ENCODE peak calls at places on chromosome 3, in four cellular contexts. S is heart right ventricle, B is cardiac muscle cell, X is body of pancreas. C is an unnamed sample.

GRCh38 chr3:195900426-195901355 is 7.7 kb downstream of the TNK2 start:
- DNase-seq in S (peak), X (peak), B (no peak), C (peak)

GRCh38 chr3:68256635-68257034 is 602.2 kb upstream of the SUCLG2 start:
- DNase-seq in X (no peak), S (no peak), B (no peak), C (no peak)

GRCh38 chr3:40780341-40780800 is 255.6 kb downstream of the ZNF621 start:
- DNase-seq in B (no peak), S (peak), X (peak), C (peak)

GRCh38 chr3:34725774-34726173 is 913.6 kb upstream of the ARPP21 start:
- DNase-seq in B (peak), X (no peak), S (no peak), C (no peak)

GRCh38 chr3:71360694-71361093 is 222.8 kb downstream of the FOXP1 start:
- DNase-seq in X (no peak), B (no peak), S (no peak), C (no peak)

GRCh38 chr3:111311126-111311525 is 230.9 kb upstream of the CD96 start:
- DNase-seq in B (no peak), X (no peak), S (no peak), C (no peak)

GRCh38 chr3:8562081-8562595 is 60.5 kb downstream of the LMCD1 start:
- DNase-seq in S (no peak), B (no peak), X (no peak), C (no peak)

GRCh38 chr3:121629601-121630000 is 31.1 kb downstream of the HCLS1 start:
- DNase-seq in X (no peak), B (peak), S (no peak), C (no peak)

GRCh38 chr3:35492846-35493245 is 146.5 kb upstream of the ARPP21 start:
- DNase-seq in S (no peak), B (no peak), X (no peak), C (no peak)

GRCh38 chr3:56801151-56801596 is 575 bp downstream of the ARHGEF3 start:
- DNase-seq in X (peak), S (no peak), B (no peak), C (no peak)

GRCh38 chr3:106617276-106617675 is 748.5 kb upstream of the CBLB start:
- DNase-seq in B (no peak), X (no peak), S (no peak), C (no peak)

GRCh38 chr3:188571531-188572115 is 417.7 kb downstream of the LPP start:
- DNase-seq in S (no peak), X (no peak), B (no peak), C (no peak)

GRCh38 chr3:159028706-159029105 is 226.9 kb downstream of the MFSD1 start:
- DNase-seq in S (no peak), X (no peak), B (no peak), C (no peak)

GRCh38 chr3:137709011-137709601 is 55.0 kb upstream of the SOX14 start:
- DNase-seq in B (peak), X (peak), S (no peak), C (no peak)

GRCh38 chr3:44056446-44057240 is 185.0 kb upstream of the TOPAZ1 start:
- DNase-seq in B (no peak), S (no peak), X (no peak), C (no peak)

GRCh38 chr3:42071720-42072582 is 19.2 kb upstream of the TRAK1 start:
- DNase-seq in S (peak), X (peak), B (peak), C (peak)

GRCh38 chr3:117898722-117899121 is 1135.9 kb downstream of the IGSF11 start:
- DNase-seq in S (no peak), B (no peak), X (peak), C (no peak)

GRCh38 chr3:142735462-142735861 is 11.6 kb downstream of the TRPC1 start:
- DNase-seq in B (no peak), S (no peak), X (no peak), C (no peak)

GRCh38 chr3:16085884-16086608 is 88.4 kb upstream of the GALNT15 start:
- DNase-seq in B (no peak), S (peak), X (peak), C (peak)

GRCh38 chr3:197083486-197083885 is 53.9 kb upstream of the MELTF start:
- DNase-seq in S (no peak), B (no peak), X (peak), C (no peak)

GRCh38 chr3:188788621-188789081 is 383.1 kb upstream of the TPRG1 start:
- DNase-seq in S (no peak), X (peak), B (no peak), C (no peak)

GRCh38 chr3:53729130-53729529 is 117.1 kb downstream of the CHDH start:
- DNase-seq in X (no peak), B (no peak), S (no peak), C (no peak)

GRCh38 chr3:42055291-42055690 is 35.9 kb upstream of the TRAK1 start:
- DNase-seq in S (no peak), X (no peak), B (no peak), C (no peak)

GRCh38 chr3:117790256-117790987 is 1080.8 kb downstream of the TUSC7 start:
- DNase-seq in X (no peak), B (no peak), S (no peak), C (no peak)

GRCh38 chr3:126083511-126083912 is 412 bp downstream of the SLC41A3 start:
- DNase-seq in B (peak), S (no peak), X (peak), C (no peak)

GRCh38 chr3:110664148-110664547 is 407.5 kb upstream of the NECTIN3 start:
- DNase-seq in S (no peak), B (no peak), X (peak), C (no peak)

GRCh38 chr3:99862208-99862607 is 44.5 kb downstream of the CMSS1 start:
- DNase-seq in X (no peak), B (no peak), S (no peak), C (no peak)

GRCh38 chr3:46903341-46904302 is 26.1 kb downstream of the PTH1R start:
- DNase-seq in B (no peak), S (no peak), X (no peak), C (no peak)

GRCh38 chr3:11956781-11957180 is 47.4 kb upstream of the SYN2 start:
- DNase-seq in B (no peak), X (no peak), S (no peak), C (no peak)

GRCh38 chr3:157786216-157786615 is 283.0 kb upstream of the VEPH1 start:
- DNase-seq in X (no peak), B (no peak), S (no peak), C (no peak)

GRCh38 chr3:57094606-57095005 is 34.1 kb downstream of the SPATA12 start:
- DNase-seq in B (no peak), S (no peak), X (no peak), C (no peak)

GRCh38 chr3:18222686-18223085 is 202.5 kb downstream of the SATB1 start:
- DNase-seq in B (no peak), S (no peak), X (no peak), C (no peak)

GRCh38 chr3:165078293-165078692 is at the start of gene SI:
- DNase-seq in X (no peak), S (no peak), B (no peak), C (no peak)

GRCh38 chr3:123791898-123792297 is 92.2 kb downstream of the MYLK start:
- DNase-seq in S (no peak), B (no peak), X (no peak), C (no peak)

DNA sequence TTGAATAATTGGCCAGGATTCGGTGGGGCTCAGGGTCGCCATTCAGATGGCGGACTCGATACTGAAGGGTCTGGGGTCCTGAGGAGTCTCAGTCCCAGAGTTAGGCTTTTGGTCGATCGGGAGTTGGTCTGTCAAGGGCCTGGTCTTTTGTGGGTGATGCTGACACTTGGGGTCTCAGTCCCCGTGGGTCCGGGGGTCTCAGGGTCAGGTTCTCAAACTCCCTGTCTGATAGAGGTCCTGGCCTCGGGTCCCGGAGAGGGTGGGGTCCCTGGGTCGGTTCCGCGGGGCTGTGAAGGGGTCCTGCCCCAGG is 467 bp downstream of the NCKIPSD start:
- DNase-seq in S (no peak), B (no peak), X (no peak), C (no peak)
- H3K27ac ChIP-seq in S (peak), B (peak), X (peak), C (peak)

GRCh38 chr3:154244644-154245043 is 79.6 kb downstream of the DHX36 start:
- DNase-seq in B (no peak), X (no peak), S (no peak), C (no peak)
- H3K27ac ChIP-seq in B (no peak), X (no peak), S (peak), C (no peak)

GRCh38 chr3:193243571-193243970 is 2.5 kb downstream of the PLAAT1 start:
- DNase-seq in X (no peak), S (no peak), B (no peak), C (no peak)

GRCh38 chr3:193236990-193237389 is 4.0 kb upstream of the PLAAT1 start:
- DNase-seq in S (no peak), X (no peak), B (no peak), C (no peak)

GRCh38 chr3:193240436-193240849 is 579 bp upstream of the PLAAT1 start:
- DNase-seq in B (peak), S (no peak), X (peak), C (no peak)

DNA sequence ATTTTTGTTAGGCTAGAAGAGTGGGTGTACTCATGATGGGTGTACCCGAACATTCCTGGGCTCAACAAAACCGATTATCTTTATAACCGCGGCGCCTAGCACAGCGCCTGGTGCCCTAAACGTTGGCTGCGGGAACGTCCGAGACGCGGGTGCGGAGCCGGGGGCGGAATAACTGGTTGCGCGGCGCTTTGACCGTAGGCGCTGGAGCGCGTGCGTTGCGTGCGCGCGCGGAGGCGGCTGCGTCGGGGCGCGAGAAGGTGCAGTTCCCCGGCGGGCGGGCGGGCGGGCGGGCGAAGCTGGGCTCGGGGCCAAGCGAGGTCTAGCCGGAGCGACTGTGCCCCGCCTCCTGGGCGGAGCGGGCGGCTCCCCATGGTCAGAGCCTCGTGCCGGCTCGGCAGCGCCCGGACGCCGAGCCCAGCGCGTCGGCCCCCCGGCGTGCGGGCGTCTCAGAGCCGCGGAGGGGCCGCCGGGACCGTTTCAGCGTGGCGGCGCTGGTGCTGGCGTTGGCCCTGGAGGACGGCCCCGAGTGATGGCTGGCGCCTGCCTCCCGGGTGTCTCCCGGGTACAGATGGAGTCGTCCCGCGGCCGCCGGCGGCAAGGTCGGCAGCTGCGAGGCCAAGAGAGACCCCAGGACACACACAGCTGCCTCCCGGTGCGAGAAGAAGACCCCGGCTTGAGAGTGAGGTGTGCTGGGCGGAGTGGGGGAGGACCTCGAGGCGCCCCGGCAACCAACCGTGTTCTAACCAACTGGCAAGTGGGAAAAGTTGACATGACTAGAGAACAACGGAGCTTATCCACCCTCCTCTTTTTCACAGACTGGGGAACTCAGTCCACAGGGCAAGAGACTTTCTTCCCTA is at the start of gene PLAAT1:
- DNase-seq in X (peak), S (peak), B (peak), C (peak)
- H3K27ac ChIP-seq in X (no peak), S (peak), B (peak), C (no peak)

DNA sequence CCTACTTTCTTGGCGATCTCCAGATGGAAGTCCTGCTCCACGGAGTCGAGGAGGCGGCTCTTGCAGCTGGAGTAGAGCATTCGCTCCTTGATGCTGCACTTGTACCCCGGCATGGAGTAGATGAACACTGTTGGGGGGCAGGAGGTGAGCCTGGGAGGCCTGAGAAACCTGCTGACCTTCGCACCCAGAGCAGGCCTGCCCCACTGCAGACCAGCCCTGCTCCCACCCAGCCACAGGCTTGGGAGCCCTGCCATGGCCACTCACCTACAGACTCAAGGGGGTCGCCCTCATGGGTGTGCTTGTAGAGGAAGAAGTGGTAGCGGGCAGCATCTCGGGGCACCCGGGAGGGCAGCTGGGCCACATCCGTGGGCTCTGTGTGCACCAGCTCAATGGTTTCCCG is 4.2 kb upstream of the TLR9 start:
- DNase-seq in S (no peak), X (no peak), B (no peak), C (no peak)
- H3K27ac ChIP-seq in S (no peak), X (no peak), B (no peak), C (no peak)

GRCh38 chr3:182796310-182796709 is 3.0 kb downstream of the ATP11B start:
- DNase-seq in X (no peak), B (no peak), S (no peak), C (no peak)
- H3K27ac ChIP-seq in X (no peak), B (no peak), S (no peak), C (no peak)

GRCh38 chr3:25727316-25727715 is 55.9 kb downstream of the NGLY1 start:
- DNase-seq in S (no peak), B (no peak), X (no peak), C (no peak)

GRCh38 chr3:25725810-25726209 is 57.4 kb downstream of the NGLY1 start:
- DNase-seq in S (no peak), B (no peak), X (no peak), C (no peak)

GRCh38 chr3:25723802-25724201 is 59.1 kb upstream of the TOP2B start:
- DNase-seq in B (no peak), S (no peak), X (no peak), C (no peak)

GRCh38 chr3:25724948-25725645 is 58.1 kb downstream of the NGLY1 start:
- DNase-seq in X (no peak), S (no peak), B (no peak), C (no peak)

GRCh38 chr3:25728101-25728500 is 55.1 kb downstream of the NGLY1 start:
- DNase-seq in S (no peak), B (no peak), X (no peak), C (no peak)
- H3K27ac ChIP-seq in S (no peak), B (no peak), X (no peak), C (no peak)